ENCODE peak calls at places on chromosomes 12 and 14, in nine cellular contexts. S is pancreas; F is CD4-positive, alpha-beta T cell; L is H9; N is heart left ventricle; E is CD8-positive, alpha-beta memory T cell; Q is A549; P is stomach; H is left ventricle myocardium inferior. B is an unnamed sample.

GRCh38 chr14:90726656-90727055 is 89.6 kb downstream of the TTC7B start:
- DNase-seq in S (no peak), F (no peak), L (peak; percentile 45), N (no peak), E (no peak), Q (no peak), P (peak; percentile 35), H (no peak), B (peak; percentile 77)

GRCh38 chr12:27957366-27957765 is 15.2 kb downstream of the PTHLH start:
- DNase-seq in S (no peak), F (no peak), L (no peak), N (no peak), E (no peak), Q (no peak), P (no peak), H (no peak), B (no peak)

GRCh38 chr14:49962616-49963015 is 69.7 kb downstream of the ARF6 start:
- DNase-seq in S (no peak), F (no peak), L (no peak), N (no peak), E (no peak), Q (no peak), P (peak; percentile 55), H (no peak), B (no peak)

GRCh38 chr12:60148109-60148508 is 552.3 kb downstream of the SLC16A7 start:
- DNase-seq in S (no peak), F (no peak), L (no peak), N (no peak), E (no peak), Q (no peak), P (no peak), H (no peak), B (no peak)

GRCh38 chr12:76633415-76633814 is 73.8 kb upstream of the OSBPL8 start:
- DNase-seq in S (no peak), F (no peak), L (no peak), N (peak; percentile 45), E (no peak), Q (no peak), P (no peak), H (no peak), B (no peak)

GRCh38 chr14:65173973-65174693 is 71.8 kb upstream of the MAX start:
- DNase-seq in S (no peak), F (no peak), L (peak; percentile 80), N (no peak), E (no peak), Q (no peak), P (no peak), H (no peak), B (no peak)

GRCh38 chr12:81089412-81089811 is 11.5 kb downstream of the ACSS3 start:
- DNase-seq in S (no peak), F (no peak), L (no peak), N (no peak), E (no peak), Q (no peak), P (no peak), H (no peak), B (no peak)

GRCh38 chr12:26961803-26962202 is 23.5 kb downstream of the FGFR1OP2 start:
- DNase-seq in S (no peak), F (no peak), L (no peak), N (no peak), E (no peak), Q (no peak), P (no peak), H (no peak), B (no peak)

GRCh38 chr12:132222096-132222807 is 78.0 kb downstream of the NOC4L start:
- DNase-seq in S (peak; percentile 25), F (peak; percentile 42), L (no peak), N (no peak), E (no peak), Q (peak; percentile 52), P (no peak), H (no peak), B (no peak)

GRCh38 chr12:53061404-53062010 is 11.6 kb downstream of the TNS2 start:
- DNase-seq in S (peak; percentile 94), F (no peak), L (peak; percentile 81), N (no peak), E (no peak), Q (peak; percentile 55), P (peak; percentile 92), H (no peak), B (no peak)

GRCh38 chr12:75553398-75553797 is 42.0 kb upstream of the KRR1 start:
- DNase-seq in S (no peak), F (no peak), L (no peak), N (no peak), E (no peak), Q (no peak), P (no peak), H (no peak), B (no peak)

GRCh38 chr12:51884676-51885229 is 3.1 kb upstream of the ANKRD33 start:
- DNase-seq in S (no peak), F (no peak), L (peak; percentile 52), N (no peak), E (no peak), Q (peak; percentile 50), P (no peak), H (no peak), B (no peak)
- H3K27ac ChIP-seq in S (no peak overlapping the region), F (no peak overlapping the region), L (no peak overlapping the region), N (no peak overlapping the region), E (peak overlapping the region; percentile 21), Q (no peak overlapping the region), P (no peak overlapping the region), H (no peak overlapping the region), B (no peak overlapping the region)

GRCh38 chr14:54474232-54474793 is 14.5 kb downstream of the GMFB start:
- DNase-seq in S (no peak), F (no peak), L (no peak), N (no peak), E (no peak), Q (no peak), P (no peak), H (no peak), B (no peak)

GRCh38 chr14:54472291-54472690 is 16.5 kb downstream of the GMFB start:
- DNase-seq in S (no peak), F (no peak), L (no peak), N (no peak), E (no peak), Q (no peak), P (no peak), H (no peak), B (no peak)

GRCh38 chr14:54467280-54467679 is 21.5 kb downstream of the GMFB start:
- DNase-seq in S (no peak), F (no peak), L (no peak), N (no peak), E (no peak), Q (no peak), P (no peak), H (no peak), B (no peak)

GRCh38 chr14:54471641-54472040 is 17.1 kb downstream of the GMFB start:
- DNase-seq in S (no peak), F (no peak), L (no peak), N (no peak), E (no peak), Q (no peak), P (no peak), H (no peak), B (no peak)

DNA sequence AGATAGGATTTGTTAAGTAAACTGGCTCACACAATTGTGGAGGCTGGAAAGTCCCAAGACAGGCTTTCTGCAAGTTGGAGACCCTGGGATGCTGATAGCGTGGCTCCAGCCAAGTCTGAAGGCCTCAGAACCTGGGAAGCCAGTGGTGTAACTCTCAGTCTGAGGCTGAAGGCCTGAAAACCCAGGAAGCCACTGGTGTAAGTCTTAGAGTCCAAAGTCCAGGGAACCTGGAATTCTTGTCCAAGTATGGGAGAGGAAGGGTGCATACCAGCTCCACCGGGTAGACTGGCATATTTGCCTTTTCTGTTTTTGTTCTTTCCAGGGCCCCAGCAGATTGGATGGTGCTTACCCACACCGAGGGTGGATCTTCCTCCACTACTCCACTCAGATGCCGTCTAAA is 18.1 kb downstream of the GMFB start:
- DNase-seq in S (no peak), F (no peak), L (no peak), N (no peak), E (no peak), Q (no peak), P (peak; percentile 49), H (no peak), B (no peak)
- H3K27ac ChIP-seq in S (no peak overlapping the region), F (no peak overlapping the region), L (no peak overlapping the region), N (no peak overlapping the region), E (no peak overlapping the region), Q (peak overlapping the region; percentile 12), P (no peak overlapping the region), H (no peak overlapping the region), B (no peak overlapping the region)

GRCh38 chr14:70804556-70805162 is 4.7 kb downstream of the MAP3K9 start:
- DNase-seq in S (no peak), F (no peak), L (no peak), N (no peak), E (no peak), Q (no peak), P (no peak), H (no peak), B (no peak)
- H3K27ac ChIP-seq in S (no peak overlapping the region), F (no peak overlapping the region), L (no peak overlapping the region), N (no peak overlapping the region), E (no peak overlapping the region), Q (no peak overlapping the region), P (no peak overlapping the region), H (no peak overlapping the region), B (no peak overlapping the region)

DNA sequence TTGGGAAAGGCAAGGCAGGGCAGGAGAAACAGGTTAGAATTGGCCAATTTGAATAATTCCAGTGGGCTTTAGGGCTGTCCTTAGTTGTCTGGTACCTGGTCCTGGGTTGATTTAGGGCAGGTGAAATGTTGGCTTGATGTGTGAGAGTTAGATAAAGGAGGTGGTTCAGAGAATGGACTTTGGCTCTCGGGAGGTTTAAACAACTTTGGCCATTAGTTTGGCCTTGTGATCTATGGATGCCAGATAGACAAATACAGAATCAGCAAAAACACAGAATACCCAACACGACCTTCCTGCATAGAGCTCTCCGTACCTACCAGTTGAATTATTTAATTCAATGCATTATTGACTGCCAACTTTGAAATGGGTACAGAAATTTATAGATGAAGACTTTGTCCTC is 35.1 kb downstream of the SCN8A start:
- DNase-seq in S (no peak), F (no peak), L (no peak), N (no peak), E (no peak), Q (no peak), P (no peak), H (no peak), B (no peak)
- H3K27ac ChIP-seq in S (no peak overlapping the region), F (no peak overlapping the region), L (no peak overlapping the region), N (no peak overlapping the region), E (no peak overlapping the region), Q (no peak overlapping the region), P (no peak overlapping the region), H (no peak overlapping the region), B (no peak overlapping the region)

B was measured in substantia nigra.